ENCODE peak calls at places on chromosomes 6 and 20, in five cellular contexts. T, C, K, P and B are unnamed samples.

GRCh38 chr6:7904654-7905319 is 5.8 kb downstream of the TXNDC5 start:
- DNase-seq in T (no peak), C (no peak), K (no peak), P (no peak), B (no peak)

GRCh38 chr6:14088600-14089168 is 28.9 kb upstream of the CD83 start:
- DNase-seq in T (no peak), C (no peak), K (no peak), P (no peak), B (no peak)

GRCh38 chr6:135910943-135911618 is 59.6 kb downstream of the PDE7B start:
- DNase-seq in T (no peak), C (no peak), K (no peak), P (no peak), B (no peak)

GRCh38 chr6:50699086-50699886 is 14.0 kb upstream of the TFAP2D start:
- DNase-seq in T (no peak), C (no peak), K (peak), P (peak), B (no peak)

GRCh38 chr6:158142789-158143188 is 25.3 kb downstream of the SERAC1 start:
- DNase-seq in T (no peak), C (peak), K (peak), P (no peak), B (no peak)

GRCh38 chr6:158039571-158040050 is 57.9 kb downstream of the SYNJ2 start:
- DNase-seq in T (no peak), C (no peak), K (peak), P (no peak), B (no peak)

GRCh38 chr20:2585811-2586210 is 49.4 kb downstream of the TMC2 start:
- DNase-seq in T (no peak), C (peak), K (peak), P (no peak), B (no peak)

GRCh38 chr6:10837009-10837691 is 1.2 kb downstream of the MAK start:
- DNase-seq in T (peak), C (no peak), K (no peak), P (peak), B (no peak)

GRCh38 chr20:46027245-46027853 is 1.7 kb upstream of the SLC12A5 start:
- DNase-seq in T (peak), C (peak), K (peak), P (peak), B (no peak)

GRCh38 chr6:146200136-146200708 is 171.4 kb downstream of the GRM1 start:
- DNase-seq in T (no peak), C (no peak), K (peak), P (peak), B (no peak)

GRCh38 chr20:52275243-52275817 is 83.8 kb upstream of the ZFP64 start:
- DNase-seq in T (no peak), C (no peak), K (no peak), P (no peak), B (no peak)

GRCh38 chr6:113856011-113856551 is 1.1 kb upstream of the MARCKS start:
- DNase-seq in T (no peak), C (no peak), K (peak), P (peak), B (no peak)

GRCh38 chr20:4559106-4559505 is 162.6 kb upstream of the PRND start:
- DNase-seq in T (no peak), C (no peak), K (peak), P (no peak), B (no peak)

GRCh38 chr6:133447924-133448323 is 206.8 kb downstream of the EYA4 start:
- DNase-seq in T (no peak), C (no peak), K (peak), P (no peak), B (no peak)

GRCh38 chr6:163986313-163986712 is 571.8 kb downstream of the QKI start:
- DNase-seq in T (no peak), C (no peak), K (peak), P (no peak), B (no peak)

GRCh38 chr6:46891396-46891795 is 30.3 kb downstream of the ADGRF5 start:
- DNase-seq in T (no peak), C (no peak), K (no peak), P (no peak), B (no peak)

GRCh38 chr6:144265390-144265789 is 19.7 kb upstream of the UTRN start:
- DNase-seq in T (peak), C (no peak), K (peak), P (peak), B (no peak)

GRCh38 chr20:59933849-59934585 is 580 bp upstream of the SYCP2 start:
- DNase-seq in T (peak), C (no peak), K (peak), P (peak), B (peak)

GRCh38 chr20:1381753-1382591 is 10.9 kb downstream of the FKBP1A start:
- DNase-seq in T (no peak), C (no peak), K (no peak), P (no peak), B (no peak)

GRCh38 chr6:7468382-7469081 is 72.9 kb upstream of the DSP start:
- DNase-seq in T (no peak), C (peak), K (peak), P (no peak), B (no peak)

GRCh38 chr20:24638546-24639166 is 169.2 kb downstream of the SYNDIG1 start:
- DNase-seq in T (no peak), C (no peak), K (no peak), P (no peak), B (no peak)

GRCh38 chr20:24637941-24638340 is 168.5 kb downstream of the SYNDIG1 start:
- DNase-seq in T (no peak), C (no peak), K (no peak), P (no peak), B (no peak)

GRCh38 chr20:24639167-24639548 is 169.7 kb downstream of the SYNDIG1 start:
- DNase-seq in T (no peak), C (no peak), K (no peak), P (no peak), B (no peak)

GRCh38 chr20:24640276-24640675 is 170.8 kb downstream of the SYNDIG1 start:
- DNase-seq in T (no peak), C (no peak), K (no peak), P (no peak), B (no peak)

DNA sequence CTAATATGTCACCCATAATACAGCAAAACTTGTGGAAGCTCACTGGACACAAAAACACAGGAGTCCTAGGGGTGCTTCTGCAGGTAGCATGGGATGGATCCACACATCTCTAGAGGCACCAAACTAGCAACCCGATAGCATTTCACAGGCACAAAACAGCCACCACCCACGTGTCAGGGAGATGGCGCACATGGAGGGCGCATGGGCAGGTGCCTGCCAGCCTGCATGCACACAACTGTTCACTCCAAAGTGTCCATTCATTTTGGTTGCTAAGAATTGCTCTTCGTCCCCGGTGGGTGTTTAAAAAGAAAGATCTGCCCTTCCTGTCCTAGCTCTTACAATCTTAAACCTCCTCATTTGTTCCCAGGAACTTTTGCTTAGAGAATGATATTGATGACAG is 171.3 kb downstream of the SYNDIG1 start:
- DNase-seq in T (no peak), C (no peak), K (no peak), P (no peak), B (no peak)
- TF ChIP-seq CTCF in T (no peak), C (no peak), K (no peak), P (no peak), B (no peak)

GRCh38 chr6:117929501-117929900 is 22.4 kb downstream of the SLC35F1 start:
- DNase-seq in T (no peak), C (no peak), K (no peak), P (no peak), B (no peak)
- TF ChIP-seq CTCF in T (no peak), C (no peak), K (no peak), P (no peak), B (no peak)

GRCh38 chr6:161351855-161352254 is 78.0 kb upstream of the AGPAT4 start:
- DNase-seq in T (no peak), C (no peak), K (no peak), P (no peak), B (no peak)
- TF ChIP-seq CTCF in T (no peak), C (no peak), K (no peak), P (no peak), B (no peak)

GRCh38 chr6:138289739-138290138 is 71.4 kb upstream of the PBOV1 start:
- DNase-seq in T (peak), C (no peak), K (no peak), P (peak), B (no peak)
- TF ChIP-seq CTCF in T (peak), C (no peak), K (no peak), P (peak), B (peak)

GRCh38 chr6:16212276-16212675 is 26.1 kb upstream of the GMPR start:
- DNase-seq in T (no peak), C (no peak), K (no peak), P (no peak), B (no peak)

GRCh38 chr6:16217156-16217721 is 21.1 kb upstream of the GMPR start:
- DNase-seq in T (no peak), C (no peak), K (no peak), P (no peak), B (no peak)

GRCh38 chr6:16216501-16217155 is 21.8 kb upstream of the GMPR start:
- DNase-seq in T (no peak), C (no peak), K (no peak), P (no peak), B (no peak)
- TF ChIP-seq CTCF in T (no peak), C (no peak), K (no peak), P (no peak), B (no peak)

GRCh38 chr20:18984238-18985200 is 170.9 kb downstream of the SCP2D1 start:
- DNase-seq in T (no peak), C (no peak), K (peak), P (peak), B (no peak)
- TF ChIP-seq CTCF in T (no peak), C (no peak), K (no peak), P (no peak), B (no peak)

GRCh38 chr20:43191946-43192847 is 2.5 kb upstream of the PTPRT start:
- DNase-seq in T (peak), C (no peak), K (no peak), P (peak), B (no peak)
- TF ChIP-seq CTCF in T (peak), C (peak), K (peak), P (peak), B (peak)

DNA sequence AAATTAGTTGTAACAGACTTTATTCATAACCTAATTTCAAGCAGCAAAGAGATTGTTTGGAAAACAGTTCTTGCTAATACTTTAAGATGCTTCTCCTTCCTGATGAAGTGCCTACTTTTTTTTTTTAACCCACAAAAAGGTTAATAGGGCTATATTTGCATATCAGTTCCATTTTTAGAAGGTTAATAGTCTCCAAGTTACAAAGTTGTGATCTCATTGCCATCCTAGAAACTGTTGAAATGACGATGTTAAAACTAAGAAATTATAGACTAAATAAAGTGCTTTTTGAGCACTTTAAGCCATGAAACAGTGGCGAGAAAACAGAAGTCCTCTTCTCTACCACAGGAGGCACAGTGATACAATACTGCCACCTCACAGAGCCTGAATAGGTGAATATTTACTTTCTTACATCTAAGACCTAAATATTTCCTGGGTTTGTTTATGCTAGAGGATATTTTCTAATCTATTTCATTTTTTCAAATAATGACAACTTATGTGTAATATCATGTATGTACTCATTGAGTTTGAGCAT is 5.3 kb downstream of the RNF144B start:
- DNase-seq in T (no peak), C (no peak), K (no peak), P (no peak), B (no peak)
- TF ChIP-seq CTCF in T (no peak), C (no peak), K (no peak), P (no peak), B (peak)

DNA sequence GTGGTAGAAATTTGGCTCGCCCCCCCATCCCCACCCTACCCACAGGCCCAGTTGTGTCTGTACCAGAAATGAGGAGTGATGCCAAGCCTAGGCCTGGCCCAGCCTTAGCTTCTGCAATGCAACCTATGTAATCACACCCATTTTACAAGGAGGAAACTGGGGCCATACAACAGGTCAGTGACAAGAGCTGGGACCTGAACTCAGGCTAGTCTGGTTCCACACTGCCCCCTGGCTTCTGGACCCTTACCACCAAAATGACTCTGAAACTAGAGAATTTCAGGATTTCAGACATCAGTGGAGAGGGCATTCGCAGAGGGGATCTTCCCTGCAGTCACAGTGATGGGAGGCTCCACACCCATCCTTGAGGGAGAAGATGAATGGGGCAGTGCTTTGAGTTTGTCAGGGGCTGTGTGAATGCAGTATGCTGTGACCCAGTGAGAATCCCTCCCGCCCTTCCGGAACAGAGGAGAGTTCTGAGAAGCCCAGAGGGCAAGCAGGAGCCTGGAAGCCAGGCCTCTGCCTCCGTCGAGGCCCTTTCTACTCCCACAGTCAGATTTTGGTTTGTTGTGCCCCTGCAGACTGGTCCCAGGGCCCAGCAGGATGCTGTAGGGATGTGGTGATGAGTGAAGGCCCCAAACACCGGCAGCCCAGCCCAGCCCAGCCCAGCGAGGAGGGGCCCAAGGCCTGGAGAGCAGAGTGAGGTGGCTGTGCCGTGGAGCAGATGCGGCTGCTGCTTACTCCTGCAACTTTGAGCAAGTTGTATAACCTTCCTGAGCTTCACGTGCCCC is 48.1 kb upstream of the MYL9 start:
- DNase-seq in T (no peak), C (no peak), K (no peak), P (peak), B (no peak)
- TF ChIP-seq CTCF in T (peak), C (peak), K (peak), P (peak), B (peak)